ENCODE peak calls at places on chromosomes 7 and 10, in seven cellular contexts. C is tibial artery, Y is endothelial cell of umbilical vein, A is WTC11, B is astrocyte, K is HFF-Myc, W is fibroblast of mammary gland. M is an unnamed sample.

GRCh38 chr10:21975378-21975990 is 28.0 kb downstream of the DNAJC1 start:
- DNase-seq in Y (no peak), W (peak), K (no peak), C (no peak), B (no peak), A (no peak), M (no peak)

GRCh38 chr10:8048281-8049008 is 6.0 kb upstream of the GATA3 start:
- DNase-seq in W (no peak), K (no peak), Y (no peak), C (no peak), B (no peak), A (no peak), M (no peak)

GRCh38 chr10:103695584-103696005 is 159.8 kb downstream of the SH3PXD2A start:
- DNase-seq in B (no peak), Y (no peak), A (no peak), C (peak), W (peak), K (no peak), M (no peak)

GRCh38 chr7:55481126-55481525 is 91.2 kb downstream of the VOPP1 start:
- DNase-seq in A (no peak), K (no peak), Y (no peak), B (no peak), W (no peak), C (no peak), M (no peak)

GRCh38 chr10:13233358-13233757 is 816 bp downstream of the UCMA start:
- DNase-seq in W (no peak), A (no peak), Y (no peak), B (no peak), C (no peak), K (no peak), M (no peak)

GRCh38 chr7:2522780-2523433 is 3.3 kb downstream of the LFNG start:
- DNase-seq in Y (no peak), K (no peak), A (no peak), W (peak), C (no peak), B (peak), M (no peak)

GRCh38 chr10:28939352-28940157 is 262.2 kb downstream of the BAMBI start:
- DNase-seq in K (no peak), Y (no peak), B (peak), A (peak), W (peak), C (peak), M (no peak)

GRCh38 chr7:44576228-44576627 is 2.5 kb upstream of the DDX56 start:
- DNase-seq in K (no peak), W (no peak), C (no peak), A (no peak), Y (no peak), B (no peak), M (no peak)

GRCh38 chr10:88467835-88468485 is 115.2 kb downstream of the RNLS start:
- DNase-seq in W (peak), C (no peak), A (no peak), B (peak), Y (no peak), K (no peak), M (no peak)

GRCh38 chr10:62268399-62269076 is at the start of gene RTKN2:
- DNase-seq in B (peak), K (peak), C (peak), A (peak), W (peak), Y (peak), M (peak)

GRCh38 chr7:16804674-16805439 is at the start of gene AGR2:
- DNase-seq in Y (no peak), A (no peak), W (no peak), B (no peak), C (no peak), K (no peak), M (no peak)

GRCh38 chr10:88927291-88927690 is 25.3 kb downstream of the ACTA2 start:
- DNase-seq in K (no peak), W (no peak), C (no peak), B (no peak), Y (no peak), A (no peak), M (no peak)

GRCh38 chr10:43623351-43623750 is 17.1 kb downstream of the ZNF485 start:
- DNase-seq in B (no peak), W (peak), K (no peak), A (no peak), C (no peak), Y (peak), M (no peak)

GRCh38 chr10:19654576-19654975 is 161.7 kb upstream of the PLXDC2 start:
- DNase-seq in C (no peak), K (peak), A (no peak), Y (no peak), W (peak), B (peak), M (no peak)

GRCh38 chr10:84188815-84189214 is 5.5 kb upstream of the CDHR1 start:
- DNase-seq in B (no peak), A (no peak), W (no peak), K (no peak), Y (no peak), C (no peak), M (no peak)

GRCh38 chr7:6640246-6640721 is 3.2 kb downstream of the ZNF316 start:
- DNase-seq in C (no peak), Y (peak), B (peak), A (peak), W (peak), K (peak), M (no peak)

GRCh38 chr10:66321746-66322145 is 604.1 kb upstream of the LRRTM3 start:
- DNase-seq in A (no peak), B (no peak), K (no peak), C (no peak), Y (no peak), W (no peak), M (no peak)

GRCh38 chr7:107076781-107077698 is 32.5 kb downstream of the PRKAR2B start:
- DNase-seq in A (no peak), K (no peak), W (no peak), C (no peak), Y (peak), B (peak), M (no peak)

GRCh38 chr7:38107486-38107893 is 70.6 kb upstream of the STARD3NL start:
- DNase-seq in B (peak), W (peak), C (peak), K (peak), A (peak), Y (peak), M (no peak)

GRCh38 chr7:35035511-35035921 is 1.8 kb downstream of the DPY19L1 start:
- DNase-seq in B (peak), C (no peak), K (no peak), W (peak), A (no peak), Y (peak), M (no peak)
- TF ChIP-seq CTCF in B (no peak), C (no peak), K (no peak), W (no peak), A (no peak), Y (no peak), M (no peak)

GRCh38 chr10:69853064-69853463 is 51.4 kb downstream of the COL13A1 start:
- DNase-seq in K (no peak), W (no peak), B (no peak), C (no peak), A (no peak), Y (no peak), M (no peak)
- TF ChIP-seq CTCF in K (no peak), W (no peak), B (no peak), C (no peak), A (no peak), Y (no peak), M (no peak)

GRCh38 chr7:128010392-128011078 is 20.7 kb downstream of the LRRC4 start:
- DNase-seq in B (no peak), K (no peak), W (no peak), A (no peak), Y (no peak), C (no peak), M (no peak)
- TF ChIP-seq CTCF in B (no peak), K (peak), W (peak), A (no peak), Y (no peak), C (no peak), M (no peak)

GRCh38 chr7:26520483-26520882 is 228.8 kb downstream of the SNX10 start:
- DNase-seq in K (no peak), W (no peak), A (no peak), C (no peak), B (no peak), Y (no peak), M (no peak)
- TF ChIP-seq CTCF in K (no peak), W (no peak), A (no peak), C (no peak), B (no peak), Y (no peak), M (no peak)

GRCh38 chr7:127253289-127254162 is 785 bp upstream of the GRM8 start:
- DNase-seq in B (peak), K (no peak), A (peak), C (peak), W (peak), Y (peak), M (no peak)

GRCh38 chr7:127252736-127253288 is at the start of gene GRM8:
- DNase-seq in C (peak), W (peak), Y (peak), A (peak), K (no peak), B (peak), M (no peak)

GRCh38 chr7:127252380-127252718 is 392 bp downstream of the GRM8 start:
- DNase-seq in Y (no peak), B (no peak), C (no peak), W (no peak), K (no peak), A (peak), M (no peak)

GRCh38 chr7:127256326-127256725 is 3.6 kb upstream of the GRM8 start:
- DNase-seq in A (no peak), K (no peak), C (no peak), W (no peak), B (no peak), Y (no peak), M (no peak)

DNA sequence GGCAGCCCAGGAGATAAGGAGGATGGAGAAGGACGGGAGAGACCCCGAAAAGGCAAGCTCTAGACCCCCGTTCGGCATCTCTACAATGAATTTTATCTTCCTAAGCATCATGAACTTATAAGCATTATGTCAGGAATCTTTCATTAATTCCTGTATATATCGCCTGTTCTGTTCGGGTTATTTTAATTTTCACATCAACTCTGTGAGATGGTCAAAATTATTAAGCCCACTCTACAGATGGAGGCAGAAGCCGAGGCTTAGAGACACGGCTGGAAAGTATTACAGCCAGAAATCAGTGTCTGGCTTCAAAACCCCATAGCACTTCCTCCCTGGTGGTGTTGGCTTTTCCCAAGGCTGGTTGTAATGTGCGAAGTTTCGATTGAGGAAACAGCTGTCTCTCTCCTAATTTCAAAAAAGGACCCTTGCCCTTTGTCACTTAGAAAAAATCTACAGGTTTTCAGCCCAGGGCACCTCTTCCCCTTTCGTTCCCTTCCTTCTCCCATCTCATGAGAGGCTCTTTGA is 1.5 kb upstream of the GRM8 start:
- DNase-seq in Y (no peak), K (no peak), C (no peak), B (no peak), A (no peak), W (no peak), M (no peak)
- TF ChIP-seq CTCF in Y (no peak), K (no peak), C (no peak), B (peak), A (no peak), W (no peak), M (peak)

M was measured in CD14-positive monocyte.